ENCODE peak calls at places on chromosomes 13 and 19, in seven cellular contexts. One of them, this sample, is unnamed.
A peak's percentile ranks its signal among the peaks of the same experiment; 100 is the strongest.

GRCh38 chr13:62320129-62320724 is 904.6 kb upstream of the PCDH20 start:
- DNase-seq in activated naive CD8-positive, alpha-beta T cell treated with anti-CD3 and anti-CD28 coated beads for 36 hours: no peak
- DNase-seq in mucosa of descending colon: no peak
- DNase-seq in ELR: peak; percentile 70
- DNase-seq in NCI-H1436: peak; percentile 14
- DNase-seq in aorta: no peak
- DNase-seq in activated gamma-delta T cell treated with anti-CD3 and anti-CD28 coated beads, Interleukin-2, amount 50 U/mL, for 16 hours: no peak
- DNase-seq in this sample: no peak

GRCh38 chr19:47663911-47664771 is 49.1 kb upstream of the EHD2 start:
- DNase-seq in activated naive CD8-positive, alpha-beta T cell treated with anti-CD3 and anti-CD28 coated beads for 36 hours: no peak
- DNase-seq in mucosa of descending colon: no peak
- DNase-seq in ELR: peak; percentile 96
- DNase-seq in NCI-H1436: no peak
- DNase-seq in aorta: peak; percentile 86
- DNase-seq in activated gamma-delta T cell treated with anti-CD3 and anti-CD28 coated beads, Interleukin-2, amount 50 U/mL, for 16 hours: no peak
- DNase-seq in this sample: peak; percentile 61

GRCh38 chr13:44298314-44298713 is 75.3 kb upstream of the SERP2 start:
- DNase-seq in activated naive CD8-positive, alpha-beta T cell treated with anti-CD3 and anti-CD28 coated beads for 36 hours: no peak
- DNase-seq in mucosa of descending colon: no peak
- DNase-seq in ELR: peak; percentile 79
- DNase-seq in NCI-H1436: no peak
- DNase-seq in aorta: no peak
- DNase-seq in activated gamma-delta T cell treated with anti-CD3 and anti-CD28 coated beads, Interleukin-2, amount 50 U/mL, for 16 hours: no peak
- DNase-seq in this sample: no peak

GRCh38 chr13:112643759-112644459 is 45.9 kb upstream of the ATP11A start:
- DNase-seq in activated naive CD8-positive, alpha-beta T cell treated with anti-CD3 and anti-CD28 coated beads for 36 hours: no peak
- DNase-seq in mucosa of descending colon: no peak
- DNase-seq in ELR: no peak
- DNase-seq in NCI-H1436: no peak
- DNase-seq in aorta: no peak
- DNase-seq in activated gamma-delta T cell treated with anti-CD3 and anti-CD28 coated beads, Interleukin-2, amount 50 U/mL, for 16 hours: no peak
- DNase-seq in this sample: no peak

GRCh38 chr13:85729296-85729695 is 69.9 kb downstream of the SLITRK6 start:
- DNase-seq in activated naive CD8-positive, alpha-beta T cell treated with anti-CD3 and anti-CD28 coated beads for 36 hours: no peak
- DNase-seq in mucosa of descending colon: no peak
- DNase-seq in ELR: peak; percentile 61
- DNase-seq in NCI-H1436: no peak
- DNase-seq in aorta: no peak
- DNase-seq in activated gamma-delta T cell treated with anti-CD3 and anti-CD28 coated beads, Interleukin-2, amount 50 U/mL, for 16 hours: no peak
- DNase-seq in this sample: no peak

GRCh38 chr13:84994582-84994981 is 804.6 kb downstream of the SLITRK6 start:
- DNase-seq in activated naive CD8-positive, alpha-beta T cell treated with anti-CD3 and anti-CD28 coated beads for 36 hours: no peak
- DNase-seq in mucosa of descending colon: no peak
- DNase-seq in ELR: peak; percentile 31
- DNase-seq in NCI-H1436: no peak
- DNase-seq in aorta: no peak
- DNase-seq in activated gamma-delta T cell treated with anti-CD3 and anti-CD28 coated beads, Interleukin-2, amount 50 U/mL, for 16 hours: no peak
- DNase-seq in this sample: no peak

GRCh38 chr13:104962411-104962810 is 1573.1 kb downstream of the EFNB2 start:
- DNase-seq in activated naive CD8-positive, alpha-beta T cell treated with anti-CD3 and anti-CD28 coated beads for 36 hours: no peak
- DNase-seq in mucosa of descending colon: no peak
- DNase-seq in ELR: no peak
- DNase-seq in NCI-H1436: no peak
- DNase-seq in aorta: no peak
- DNase-seq in activated gamma-delta T cell treated with anti-CD3 and anti-CD28 coated beads, Interleukin-2, amount 50 U/mL, for 16 hours: no peak
- DNase-seq in this sample: no peak

GRCh38 chr13:39540929-39541605 is 61.9 kb downstream of the LHFPL6 start:
- DNase-seq in activated naive CD8-positive, alpha-beta T cell treated with anti-CD3 and anti-CD28 coated beads for 36 hours: no peak
- DNase-seq in mucosa of descending colon: no peak
- DNase-seq in ELR: no peak
- DNase-seq in NCI-H1436: no peak
- DNase-seq in aorta: no peak
- DNase-seq in activated gamma-delta T cell treated with anti-CD3 and anti-CD28 coated beads, Interleukin-2, amount 50 U/mL, for 16 hours: no peak
- DNase-seq in this sample: no peak

GRCh38 chr13:105952233-105952767 is 583.2 kb downstream of the EFNB2 start:
- DNase-seq in activated naive CD8-positive, alpha-beta T cell treated with anti-CD3 and anti-CD28 coated beads for 36 hours: no peak
- DNase-seq in mucosa of descending colon: no peak
- DNase-seq in ELR: no peak
- DNase-seq in NCI-H1436: no peak
- DNase-seq in aorta: no peak
- DNase-seq in activated gamma-delta T cell treated with anti-CD3 and anti-CD28 coated beads, Interleukin-2, amount 50 U/mL, for 16 hours: no peak
- DNase-seq in this sample: no peak

GRCh38 chr13:50616101-50616500 is 227.4 kb downstream of the DLEU7 start:
- DNase-seq in activated naive CD8-positive, alpha-beta T cell treated with anti-CD3 and anti-CD28 coated beads for 36 hours: no peak
- DNase-seq in mucosa of descending colon: no peak
- DNase-seq in ELR: peak; percentile 73
- DNase-seq in NCI-H1436: no peak
- DNase-seq in aorta: no peak
- DNase-seq in activated gamma-delta T cell treated with anti-CD3 and anti-CD28 coated beads, Interleukin-2, amount 50 U/mL, for 16 hours: no peak
- DNase-seq in this sample: no peak

GRCh38 chr13:27730191-27730590 is 62.1 kb upstream of the GSX1 start:
- DNase-seq in activated naive CD8-positive, alpha-beta T cell treated with anti-CD3 and anti-CD28 coated beads for 36 hours: no peak
- DNase-seq in mucosa of descending colon: no peak
- DNase-seq in ELR: no peak
- DNase-seq in NCI-H1436: no peak
- DNase-seq in aorta: no peak
- DNase-seq in activated gamma-delta T cell treated with anti-CD3 and anti-CD28 coated beads, Interleukin-2, amount 50 U/mL, for 16 hours: no peak
- DNase-seq in this sample: no peak